ENCODE peak calls at places on chromosomes 3 and 15, in ten cellular contexts. U is CD4-positive, CD25-positive, alpha-beta regulatory T cell; J is IMR-90; T is thyroid gland; Y is mesendoderm; D is psoas muscle; W is uterus; M is kidney; F is fibroblast of lung; B is breast epithelium. E is an unnamed sample. For H3K4me1 and H3K36me3, the result is how much of the 10 kb centered on the place peaks cover.

GRCh38 chr15:32941823-32942222 is 224.0 kb downstream of the GREM1 start:
- DNase-seq in U (no peak), J (no peak), T (no peak), Y (no peak), D (no peak), W (no peak), M (no peak), F (no peak), B (no peak), E (no peak)

GRCh38 chr15:38894260-38894948 is 329.8 kb upstream of the RASGRP1 start:
- DNase-seq in U (no peak), J (peak), T (no peak), Y (peak), D (no peak), W (no peak), M (no peak), F (peak), B (no peak), E (no peak)

GRCh38 chr15:27902680-27903385 is 196.3 kb downstream of the OCA2 start:
- DNase-seq in U (no peak), J (no peak), T (no peak), Y (no peak), D (no peak), W (no peak), M (no peak), F (no peak), B (no peak), E (no peak)

GRCh38 chr15:82663186-82663600 is 16.0 kb upstream of the CPEB1 start:
- DNase-seq in U (no peak), J (peak), T (peak), Y (peak), D (peak), W (no peak), M (peak), F (peak), B (no peak), E (no peak)

GRCh38 chr3:123706871-123707270 is 122.0 kb upstream of the HACD2 start:
- DNase-seq in U (no peak), J (peak), T (no peak), Y (no peak), D (no peak), W (no peak), M (no peak), F (peak), B (no peak), E (no peak)

GRCh38 chr15:39685367-39685766 is 97.3 kb downstream of the FSIP1 start:
- DNase-seq in U (no peak), J (no peak), T (no peak), Y (no peak), D (no peak), W (no peak), M (no peak), F (no peak), B (no peak), E (no peak)

GRCh38 chr3:169662215-169663070 is 1.1 kb downstream of the MECOM start:
- DNase-seq in U (no peak), J (peak), T (peak), Y (peak), D (peak), W (peak), M (peak), F (peak), B (no peak), E (no peak)

GRCh38 chr3:165642761-165643432 is 194.3 kb downstream of the BCHE start:
- DNase-seq in U (no peak), J (peak), T (no peak), Y (peak), D (no peak), W (peak), M (no peak), F (peak), B (peak), E (no peak)

GRCh38 chr15:51814616-51815015 is 14.8 kb upstream of the TMOD3 start:
- DNase-seq in U (no peak), J (no peak), T (no peak), Y (no peak), D (no peak), W (no peak), M (no peak), F (peak), B (no peak), E (no peak)

GRCh38 chr3:189282189-189282588 is 110.4 kb downstream of the TPRG1 start:
- DNase-seq in U (no peak), J (no peak), T (no peak), Y (no peak), D (no peak), W (no peak), M (no peak), F (no peak), B (no peak), E (no peak)

GRCh38 chr3:189289251-189289650 is 117.5 kb downstream of the TPRG1 start:
- DNase-seq in U (no peak), J (no peak), T (no peak), Y (no peak), D (no peak), W (no peak), M (no peak), F (no peak), B (no peak), E (no peak)

GRCh38 chr3:189282751-189283150 is 111.0 kb downstream of the TPRG1 start:
- DNase-seq in U (no peak), J (no peak), T (no peak), Y (no peak), D (no peak), W (no peak), M (no peak), F (peak), B (no peak), E (no peak)

GRCh38 chr3:189288348-189289235 is 116.8 kb downstream of the TPRG1 start:
- DNase-seq in U (no peak), J (no peak), T (no peak), Y (no peak), D (no peak), W (no peak), M (no peak), F (no peak), B (no peak), E (no peak)

GRCh38 chr3:189286188-189286587 is 114.4 kb downstream of the TPRG1 start:
- DNase-seq in U (no peak), J (no peak), T (no peak), Y (no peak), D (no peak), W (no peak), M (no peak), F (no peak), B (no peak), E (no peak)
- H3K4me3 ChIP-seq in U (peak), J (no peak), T (no peak), Y (no peak), D (no peak), W (no peak), M (no peak), F (no peak), B (no peak), E (no peak)

GRCh38 chr3:46954178-46954577 is 22.4 kb downstream of the CCDC12 start:
- DNase-seq in U (no peak), J (no peak), T (no peak), Y (no peak), D (no peak), W (no peak), M (no peak), F (no peak), B (no peak), E (no peak)
- H3K4me1 ChIP-seq in U (half or more), J (under half), T (half or more), Y (under half), D (half or more), W (under half), M (half or more), F (under half), B (under half), E (half or more)

GRCh38 chr3:14459384-14459783 is 57.0 kb downstream of the SLC6A6 start:
- DNase-seq in U (no peak), J (no peak), T (no peak), Y (no peak), D (no peak), W (no peak), M (peak), F (no peak), B (no peak), E (no peak)
- H3K36me3 ChIP-seq in U (half or more), J (under half), T (under half), Y (under half), D (under half), W (under half), M (under half), F (under half), B (under half), E (under half)

DNA sequence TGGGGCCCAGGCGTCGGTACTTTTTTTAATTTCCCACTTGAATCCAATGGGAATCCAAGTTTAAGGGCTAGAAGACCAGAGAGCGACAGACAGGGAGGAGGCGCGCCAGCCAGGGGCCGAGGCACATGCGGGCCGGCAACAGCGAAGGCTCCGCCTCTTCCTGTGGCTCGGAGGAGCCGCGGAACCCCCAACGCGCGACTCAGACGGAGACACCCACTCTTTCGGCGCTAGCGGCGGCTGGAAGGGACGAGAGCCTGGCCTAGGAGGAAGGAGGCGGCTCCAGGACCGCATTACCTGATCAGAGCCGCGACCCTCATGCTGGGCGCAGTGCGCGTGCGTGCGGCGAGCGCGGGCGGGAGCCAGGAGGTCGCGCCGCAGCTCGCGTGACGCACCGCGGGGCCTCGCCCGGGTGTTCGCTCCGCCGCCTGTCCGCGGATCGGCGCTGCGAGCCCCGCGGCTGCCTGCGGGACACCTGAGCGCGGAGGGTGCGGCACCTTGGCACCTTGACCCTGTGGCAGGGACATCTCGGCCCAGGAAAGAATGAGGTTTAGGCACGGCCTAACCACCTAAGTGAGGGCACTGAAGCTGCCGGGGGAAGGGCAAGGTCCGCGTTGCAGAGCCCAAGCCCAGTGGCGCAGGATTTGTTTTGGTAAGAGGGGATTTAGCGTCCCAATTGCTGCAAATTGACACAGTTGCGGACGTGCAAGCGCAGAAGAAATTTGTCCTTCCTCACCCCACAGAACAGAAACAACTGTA is at the start of gene DPH6:
- DNase-seq in U (peak), J (peak), T (peak), Y (peak), D (peak), W (peak), M (peak), F (peak), B (peak), E (peak)
- H3K4me3 ChIP-seq in U (peak), J (peak), T (peak), Y (peak), D (peak), W (peak), M (peak), F (peak), B (peak), E (peak)

GRCh38 chr3:172217877-172218276 is 178.5 kb downstream of the FNDC3B start:
- DNase-seq in U (no peak), J (peak), T (no peak), Y (no peak), D (no peak), W (no peak), M (no peak), F (peak), B (no peak), E (no peak)
- H3K4me1 ChIP-seq in U (under half), J (under half), T (half or more), Y (under half), D (under half), W (under half), M (under half), F (under half), B (under half), E (under half)

GRCh38 chr3:121677141-121677540 is 16.4 kb upstream of the HCLS1 start:
- DNase-seq in U (no peak), J (no peak), T (no peak), Y (no peak), D (no peak), W (no peak), M (no peak), F (no peak), B (no peak), E (no peak)
- H3K36me3 ChIP-seq in U (half or more), J (under half), T (under half), Y (under half), D (under half), W (under half), M (half or more), F (under half), B (under half), E (half or more)

GRCh38 chr15:37107071-37107753 is 6.9 kb upstream of the MEIS2 start:
- DNase-seq in U (no peak), J (no peak), T (no peak), Y (peak), D (no peak), W (peak), M (peak), F (no peak), B (no peak), E (no peak)
- H3K4me3 ChIP-seq in U (no peak), J (no peak), T (no peak), Y (no peak), D (no peak), W (peak), M (peak), F (no peak), B (peak), E (no peak)

E was measured in effector memory CD4-positive, alpha-beta T cell.